ENCODE peak calls at places on chromosomes 11 and 22, in six cellular contexts. X is cardiac fibroblast, K is activated B cell treated with CpG ODN at 0.5 μM for 24 hours, M is GM06990, H is vagina, A is pancreas. F is an unnamed sample.
A peak's percentile ranks its signal among the peaks of the same experiment; 100 is the strongest.

GRCh38 chr11:15526032-15526431 is 411.3 kb downstream of the INSC start:
- DNase-seq in X (no peak), K (no peak), M (no peak), H (no peak), A (no peak), F (no peak)

GRCh38 chr11:13333456-13333957 is 55.9 kb downstream of the BMAL1 start:
- DNase-seq in X (no peak), K (no peak), M (no peak), H (no peak), A (no peak), F (no peak)

GRCh38 chr11:82586581-82586980 is 147.1 kb downstream of the FAM181B start:
- DNase-seq in X (no peak), K (no peak), M (no peak), H (no peak), A (no peak), F (no peak)

GRCh38 chr11:119483881-119484371 is 61.0 kb upstream of the THY1 start:
- DNase-seq in X (no peak), K (no peak), M (no peak), H (no peak), A (no peak), F (no peak)

GRCh38 chr11:31114437-31114836 is 255.1 kb downstream of the DCDC1 start:
- DNase-seq in X (no peak), K (no peak), M (no peak), H (no peak), A (no peak), F (no peak)

GRCh38 chr11:59787816-59788215 is 22.8 kb downstream of the MRPL16 start:
- DNase-seq in X (peak; percentile 84), K (no peak), M (no peak), H (no peak), A (no peak), F (no peak)

GRCh38 chr11:45959851-45960250 is 37.4 kb downstream of the LARGE2 start:
- DNase-seq in X (peak; percentile 42), K (no peak), M (no peak), H (no peak), A (no peak), F (no peak)

GRCh38 chr11:122634507-122634906 is 21.0 kb upstream of the UBASH3B start:
- DNase-seq in X (peak; percentile 60), K (no peak), M (no peak), H (no peak), A (no peak), F (no peak)

GRCh38 chr11:114250180-114250579 is 46.0 kb upstream of the NNMT start:
- DNase-seq in X (no peak), K (no peak), M (no peak), H (no peak), A (no peak), F (no peak)

GRCh38 chr11:96322775-96323642 is 20.0 kb downstream of the MAML2 start:
- DNase-seq in X (no peak), K (no peak), M (no peak), H (no peak), A (no peak), F (no peak)

GRCh38 chr11:75246006-75246672 is 5.6 kb downstream of the TPBGL start:
- DNase-seq in X (no peak), K (no peak), M (no peak), H (no peak), A (no peak), F (no peak)

GRCh38 chr11:75307058-75307457 is 44.4 kb downstream of the ARRB1 start:
- DNase-seq in X (no peak), K (no peak), M (no peak), H (no peak), A (no peak), F (no peak)

GRCh38 chr11:133955091-133955846 is 1.5 kb downstream of the IGSF9B start:
- DNase-seq in X (no peak), K (no peak), M (no peak), H (no peak), A (peak; percentile 74), F (no peak)

GRCh38 chr11:5204787-5205186 is 4.3 kb upstream of the OR51V1 start:
- DNase-seq in X (peak; percentile 84), K (no peak), M (no peak), H (no peak), A (no peak), F (no peak)

GRCh38 chr11:66159585-66159984 is 89.5 kb downstream of the PACS1 start:
- DNase-seq in X (no peak), K (no peak), M (no peak), H (no peak), A (no peak), F (no peak)

GRCh38 chr11:62680825-62681240 is 2.0 kb upstream of the UBXN1 start:
- DNase-seq in X (peak; percentile 87), K (no peak), M (no peak), H (no peak), A (no peak), F (no peak)

GRCh38 chr11:24373516-24373915 is 123.3 kb upstream of the LUZP2 start:
- DNase-seq in X (no peak), K (no peak), M (no peak), H (no peak), A (no peak), F (no peak)

GRCh38 chr22:47629273-47629711 is 866.8 kb downstream of the TBC1D22A start:
- DNase-seq in X (no peak), K (no peak), M (no peak), H (peak; percentile 91), A (no peak), F (no peak)

GRCh38 chr11:10181811-10182210 is 112.2 kb downstream of the SBF2 start:
- DNase-seq in X (peak; percentile 71), K (no peak), M (no peak), H (no peak), A (no peak), F (no peak)

GRCh38 chr22:24423519-24424000 is 3.8 kb upstream of the ADORA2A start:
- DNase-seq in X (peak; percentile 40), K (peak; percentile 85), M (peak; percentile 72), H (no peak), A (no peak), F (peak; percentile 87)

GRCh38 chr11:122144752-122145151 is 28.7 kb upstream of the BLID start:
- DNase-seq in X (no peak), K (no peak), M (no peak), H (no peak), A (no peak), F (no peak)

GRCh38 chr22:50221410-50222300 is 20.8 kb downstream of the SELENOO start:
- DNase-seq in X (no peak), K (no peak), M (no peak), H (no peak), A (peak; percentile 66), F (no peak)

GRCh38 chr11:114059984-114060401 is 482 bp downstream of the ZBTB16 start:
- DNase-seq in X (peak; percentile 62), K (no peak), M (no peak), H (no peak), A (peak; percentile 85), F (no peak)

GRCh38 chr11:623999-624704 is 603 bp downstream of the CDHR5 start:
- DNase-seq in X (no peak), K (peak; percentile 14), M (no peak), H (no peak), A (peak; percentile 58), F (no peak)

GRCh38 chr11:131195801-131196517 is 174.5 kb upstream of the NTM start:
- DNase-seq in X (peak; percentile 10), K (no peak), M (no peak), H (no peak), A (no peak), F (no peak)

GRCh38 chr11:65292866-65293265 is 21.8 kb upstream of the CDC42EP2 start:
- DNase-seq in X (no peak), K (no peak), M (no peak), H (no peak), A (no peak), F (no peak)

GRCh38 chr11:108591893-108592292 is 1.7 kb downstream of the EXPH5 start:
- DNase-seq in X (no peak), K (no peak), M (no peak), H (no peak), A (no peak), F (no peak)

DNA sequence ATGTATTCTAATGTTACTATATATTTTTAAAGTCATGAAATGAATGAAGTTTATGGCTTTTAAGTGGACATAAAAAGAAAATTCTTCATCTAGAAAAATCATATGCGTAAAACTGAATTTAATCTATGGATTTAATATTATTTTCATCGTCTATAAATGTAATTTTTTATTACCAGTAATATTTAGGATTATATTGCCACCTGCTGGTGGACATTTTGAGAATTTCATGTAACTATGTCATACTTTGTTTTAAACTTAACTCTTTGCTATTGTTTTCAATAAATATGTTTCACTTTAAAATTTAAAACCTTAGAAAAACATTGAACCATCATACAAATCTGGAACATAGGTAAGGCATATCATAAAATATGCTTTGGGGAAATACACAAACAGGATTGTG is 66.5 kb upstream of the CEP126 start:
- DNase-seq in X (peak; percentile 65), K (no peak), M (no peak), H (no peak), A (no peak), F (no peak)
- TF ChIP-seq CTCF in X (peak; percentile 14), K (no peak), M (peak; percentile 20), H (peak; percentile 40), A (peak; percentile 34), F (peak; percentile 40)

GRCh38 chr11:77560605-77561004 is 29.1 kb upstream of the AQP11 start:
- DNase-seq in X (peak; percentile 40), K (no peak), M (no peak), H (no peak), A (no peak), F (no peak)

GRCh38 chr11:77559686-77560425 is 29.9 kb upstream of the AQP11 start:
- DNase-seq in X (peak; percentile 79), K (no peak), M (no peak), H (no peak), A (no peak), F (no peak)

GRCh38 chr11:77561257-77561656 is 28.5 kb upstream of the AQP11 start:
- DNase-seq in X (no peak), K (no peak), M (no peak), H (no peak), A (no peak), F (no peak)

GRCh38 chr11:77558380-77558779 is 31.4 kb upstream of the AQP11 start:
- DNase-seq in X (no peak), K (no peak), M (no peak), H (no peak), A (no peak), F (no peak)

GRCh38 chr11:77557553-77557952 is 32.2 kb upstream of the AQP11 start:
- DNase-seq in X (peak; percentile 37), K (no peak), M (no peak), H (no peak), A (no peak), F (no peak)
- TF ChIP-seq CTCF in X (no peak), K (no peak), M (peak; percentile 34), H (no peak), A (no peak), F (peak; percentile 45)

GRCh38 chr11:30091728-30092127 is 74.9 kb upstream of the KCNA4 start:
- DNase-seq in X (no peak), K (no peak), M (no peak), H (no peak), A (no peak), F (no peak)
- TF ChIP-seq CTCF in X (no peak), K (no peak), M (no peak), H (no peak), A (no peak), F (no peak)

DNA sequence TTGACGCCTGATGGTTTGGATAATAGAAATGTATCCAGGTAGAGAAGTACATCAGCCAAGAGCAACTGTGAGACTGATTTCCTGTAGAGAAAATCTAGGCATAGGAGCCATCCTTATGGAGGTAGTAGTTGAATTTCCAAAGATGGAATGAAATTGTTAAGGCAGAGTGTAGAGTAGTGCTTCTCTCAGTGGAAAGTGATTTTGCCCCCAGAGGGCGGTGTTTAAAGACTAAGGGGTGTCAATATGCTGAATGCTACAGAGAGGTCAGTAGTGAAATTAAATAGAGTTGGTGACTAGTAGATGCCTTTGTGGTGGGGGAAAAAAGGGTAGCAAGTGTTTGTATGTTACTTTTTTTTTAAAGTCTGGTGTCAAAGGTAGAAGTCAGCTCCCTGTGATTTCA is 54.5 kb downstream of the TRIM44 start:
- DNase-seq in X (no peak), K (no peak), M (no peak), H (no peak), A (no peak), F (no peak)
- TF ChIP-seq CTCF in X (no peak), K (no peak), M (peak; percentile 21), H (no peak), A (no peak), F (peak; percentile 18)